ENCODE peak calls at places on chromosomes 13 and 19, in five cellular contexts. O, L, U, H and K are unnamed samples.

GRCh38 chr19:4916292-4917082 is 7.2 kb downstream of the UHRF1 start:
- DNase-seq in O (no peak), H (no peak), U (no peak), L (no peak), K (no peak)

GRCh38 chr19:44553478-44554171 is 24.1 kb upstream of the CEACAM20 start:
- DNase-seq in O (no peak), L (no peak), U (peak; percentile 83), H (no peak), K (no peak)

GRCh38 chr19:10694706-10695105 is 6.5 kb upstream of the QTRT1 start:
- DNase-seq in U (no peak), H (no peak), O (no peak), L (no peak), K (no peak)

GRCh38 chr19:51564791-51565190 is 6.3 kb upstream of the ZNF175 start:
- DNase-seq in H (no peak), L (no peak), O (peak; percentile 57), U (peak; percentile 57), K (no peak)

GRCh38 chr19:18423258-18424020 is 4.2 kb downstream of the SSBP4 start:
- DNase-seq in O (no peak), H (no peak), L (no peak), U (no peak), K (no peak)

GRCh38 chr13:36357692-36358091 is 11.5 kb upstream of the SPART start:
- DNase-seq in H (no peak), L (no peak), U (no peak), O (no peak), K (no peak)

GRCh38 chr19:11539495-11540365 is 1.1 kb downstream of the CNN1 start:
- DNase-seq in H (no peak), O (peak; percentile 38), L (no peak), U (peak; percentile 85), K (no peak)

GRCh38 chr19:51660975-51661600 is 14.5 kb upstream of the SIGLEC14 start:
- DNase-seq in H (no peak), U (peak; percentile 91), L (peak; percentile 44), O (peak; percentile 88), K (peak; percentile 54)

GRCh38 chr19:53103141-53103902 is at the start of gene ZNF160:
- DNase-seq in H (peak; percentile 89), O (peak; percentile 99), U (peak; percentile 98), L (peak; percentile 92), K (peak; percentile 80)

GRCh38 chr19:11164879-11165406 is 9.4 kb upstream of the SPC24 start:
- DNase-seq in U (no peak), O (no peak), L (no peak), H (no peak), K (no peak)

GRCh38 chr19:7535035-7535992 is at the start of gene PNPLA6:
- DNase-seq in H (peak; percentile 67), L (peak; percentile 87), O (peak; percentile 96), U (peak; percentile 97), K (peak; percentile 76)

GRCh38 chr19:368624-369020 is 24.0 kb upstream of the MIER2 start:
- DNase-seq in O (no peak), L (no peak), U (no peak), H (no peak), K (no peak)

GRCh38 chr19:1122021-1122971 is 18.5 kb downstream of the GPX4 start:
- DNase-seq in U (no peak), O (no peak), H (no peak), L (no peak), K (no peak)

GRCh38 chr19:1113278-1113985 is 9.6 kb downstream of the GPX4 start:
- DNase-seq in L (peak; percentile 72), H (peak; percentile 24), O (peak; percentile 98), U (peak; percentile 96), K (peak; percentile 89)

GRCh38 chr19:5154129-5154798 is 185.4 kb downstream of the KDM4B start:
- DNase-seq in O (peak; percentile 90), H (no peak), U (peak; percentile 76), L (peak; percentile 51), K (peak; percentile 52)

GRCh38 chr13:74325106-74325505 is 190.9 kb upstream of the KLF12 start:
- DNase-seq in O (no peak), L (no peak), U (no peak), H (no peak), K (peak; percentile 53)

GRCh38 chr19:4327252-4327876 is 11.3 kb downstream of the STAP2 start:
- DNase-seq in U (peak; percentile 97), H (no peak), O (peak; percentile 99), L (no peak), K (no peak)

GRCh38 chr13:21365574-21365973 is 93.5 kb downstream of the ZDHHC20 start:
- DNase-seq in L (no peak), O (no peak), H (no peak), U (no peak), K (no peak)

GRCh38 chr13:114079601-114080536 is 52.6 kb downstream of the RASA3 start:
- DNase-seq in U (no peak), L (no peak), O (peak; percentile 9), H (no peak), K (no peak)

GRCh38 chr13:48497669-48498068 is 35.2 kb downstream of the RCBTB2 start:
- DNase-seq in H (no peak), U (no peak), O (no peak), L (no peak), K (no peak)

GRCh38 chr19:34482380-34483250 is 1.1 kb downstream of the WTIP start:
- DNase-seq in H (no peak), O (peak; percentile 63), L (peak; percentile 59), U (no peak), K (no peak)

GRCh38 chr19:34172661-34173144 is 399 bp downstream of the LSM14A start:
- DNase-seq in H (no peak), L (no peak), O (no peak), U (no peak), K (no peak)

GRCh38 chr13:42474954-42475353 is 99.0 kb upstream of the TNFSF11 start:
- DNase-seq in U (no peak), O (no peak), H (no peak), L (no peak), K (no peak)

GRCh38 chr19:2096543-2097329 is at the start of gene IZUMO4:
- DNase-seq in U (peak; percentile 97), H (peak; percentile 71), O (peak; percentile 100), L (peak; percentile 82), K (peak; percentile 89)

GRCh38 chr13:22812793-22813192 is 368.0 kb upstream of the SGCG start:
- DNase-seq in H (no peak), O (no peak), U (peak; percentile 51), L (no peak), K (no peak)

GRCh38 chr19:58572818-58573657 is at the start of gene MZF1:
- DNase-seq in O (peak; percentile 99), H (peak; percentile 99), L (peak; percentile 100), U (peak; percentile 100), K (peak; percentile 99)

GRCh38 chr19:5001547-5002131 is 32.7 kb downstream of the KDM4B start:
- DNase-seq in L (peak; percentile 51), O (peak; percentile 66), H (no peak), U (peak; percentile 69), K (peak; percentile 58)

GRCh38 chr13:112657850-112658445 is 31.9 kb upstream of the ATP11A start:
- DNase-seq in O (no peak), L (no peak), U (no peak), H (no peak), K (no peak)

GRCh38 chr19:55355213-55355821 is 798 bp upstream of the COX6B2 start:
- DNase-seq in U (no peak), L (no peak), H (no peak), O (no peak), K (no peak)

GRCh38 chr13:52599853-52600603 is 42.2 kb upstream of the HNRNPA1L2 start:
- DNase-seq in O (peak; percentile 69), L (no peak), U (no peak), H (no peak), K (no peak)
- TF ChIP-seq ESRRA in O (peak; percentile 14), L (no peak), U (no peak), H (no peak), K (no peak)

DNA sequence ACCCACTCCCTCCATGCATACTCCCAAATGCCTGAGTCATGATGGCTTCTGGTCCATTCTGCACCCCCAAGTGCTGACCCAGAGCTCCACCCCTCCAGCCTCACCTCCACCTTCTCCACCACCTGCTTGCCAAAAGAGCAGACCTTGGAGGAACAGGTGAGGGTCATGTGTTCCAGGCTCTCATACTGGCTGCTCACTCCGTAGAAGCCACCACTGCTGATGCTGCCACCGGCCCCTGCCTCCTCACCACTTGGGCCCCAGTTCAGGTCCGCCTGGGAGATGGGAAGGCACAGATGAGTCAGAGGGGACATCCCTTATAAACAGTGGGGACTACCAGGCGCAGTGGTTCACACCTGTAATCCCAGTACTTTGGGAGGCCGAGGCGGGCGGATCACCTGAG is 7.9 kb downstream of the CD37 start:
- DNase-seq in H (no peak), U (no peak), L (no peak), O (no peak), K (no peak)
- TF ChIP-seq ESRRA in H (no peak), U (no peak), L (no peak), O (no peak), K (no peak)

DNA sequence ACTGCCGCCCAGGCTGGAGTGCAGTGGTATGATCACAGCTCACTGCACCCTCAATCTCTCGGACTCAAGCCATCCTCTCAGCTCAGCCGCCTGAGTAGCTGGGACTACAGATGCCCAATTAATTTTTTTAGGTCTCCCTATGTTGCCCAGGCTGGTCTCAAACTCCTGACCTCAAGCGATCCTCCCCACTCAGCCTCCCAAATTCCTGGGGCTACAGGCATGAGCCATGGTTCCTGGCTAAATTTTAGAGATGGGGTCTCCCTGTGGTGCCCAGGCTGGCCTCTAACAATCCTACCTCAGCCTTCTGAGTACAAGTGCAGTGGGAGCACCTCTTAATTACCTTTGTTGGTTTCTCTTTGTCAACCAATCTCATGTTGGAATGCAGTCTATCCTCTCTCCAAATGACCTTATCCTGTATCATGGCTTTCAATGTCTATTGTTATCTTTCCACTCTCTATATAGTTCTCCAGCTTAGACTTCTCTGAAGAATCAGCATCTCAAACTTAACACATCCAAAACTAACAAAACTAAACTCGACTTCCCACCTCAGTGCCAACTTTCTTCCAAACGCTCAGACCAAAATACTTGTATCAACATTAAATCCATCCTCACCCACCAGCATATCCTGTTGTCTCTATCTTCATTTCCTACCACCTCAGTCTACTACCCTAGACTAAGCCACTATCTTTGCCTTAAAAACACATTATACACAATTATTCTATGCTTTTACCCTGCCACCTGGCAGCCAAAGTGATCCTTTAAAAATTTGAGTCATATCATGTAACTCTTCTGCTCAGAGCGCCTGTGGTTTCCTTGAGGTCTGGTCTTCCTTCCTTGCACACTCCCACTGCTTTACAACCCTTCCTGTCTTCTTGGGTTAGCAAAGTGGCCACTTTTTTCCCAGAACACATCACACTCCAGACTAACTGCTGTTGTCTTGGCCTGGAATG is 6.7 kb downstream of the TPT1 start:
- DNase-seq in L (no peak), H (no peak), U (no peak), O (no peak), K (no peak)
- TF ChIP-seq ESRRA in L (no peak), H (no peak), U (no peak), O (no peak), K (no peak)

DNA sequence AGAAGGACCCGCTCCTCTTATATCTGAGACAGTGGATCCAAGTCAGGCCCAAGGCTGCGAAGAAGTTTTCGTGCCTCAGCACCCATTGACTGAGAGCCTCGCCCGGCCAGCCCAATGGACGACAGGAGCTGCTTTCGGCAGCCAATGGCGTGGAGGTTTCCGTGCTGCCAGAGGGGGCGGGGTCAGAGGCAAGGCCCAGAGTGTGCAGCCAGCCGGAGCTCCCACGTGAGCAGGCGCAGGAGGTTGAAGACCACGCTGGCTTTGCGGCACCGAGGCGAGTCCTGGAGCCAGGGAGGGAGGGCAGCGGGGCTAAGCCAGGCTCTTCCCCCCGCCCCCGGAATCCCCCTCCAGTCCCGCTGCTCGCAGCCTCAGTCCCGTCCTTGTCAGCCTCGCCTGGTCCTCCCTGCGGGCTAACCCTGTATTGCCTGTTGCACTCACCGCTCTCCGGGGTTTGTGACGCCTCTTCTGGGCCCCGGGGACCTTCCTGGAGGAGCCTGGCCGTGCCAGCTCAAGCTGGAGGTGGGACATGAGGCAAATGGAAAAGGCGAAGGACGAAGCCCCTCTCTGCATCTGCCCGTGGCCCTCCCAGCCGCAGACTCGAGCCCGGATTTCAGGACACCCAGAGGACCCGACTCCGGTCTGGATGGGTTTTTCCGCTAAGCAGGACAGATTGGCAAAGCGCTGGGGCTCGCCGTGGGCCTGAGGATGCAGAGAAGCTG is 1.5 kb downstream of the IFNL4 start:
- DNase-seq in U (no peak), H (no peak), L (no peak), O (peak; percentile 80), K (no peak)
- TF ChIP-seq ESRRA in U (no peak), H (no peak), L (no peak), O (no peak), K (no peak)